ENCODE peak calls at places on chromosomes 4 and X, in nine cellular contexts. X is psoas muscle; E is DND-41; Y is effector memory CD4-positive, alpha-beta T cell; I is fibroblast of lung; D is right lobe of liver; R is left lung; L is uterus; C is cardiac muscle cell. Z is an unnamed sample.

GRCh38 chrX:152926279-152926678 is 28.4 kb downstream of the ZNF185 start:
- DNase-seq in X (no peak), E (peak; percentile 70), Y (no peak), I (peak; percentile 64), D (peak; percentile 53), R (no peak), L (peak; percentile 81), C (peak; percentile 57), Z (no peak)

GRCh38 chrX:129961180-129962083 is 21.0 kb upstream of the BCORL1 start:
- DNase-seq in X (peak; percentile 49), E (peak; percentile 69), Y (peak; percentile 51), I (no peak), D (peak; percentile 83), R (peak; percentile 92), L (no peak), C (no peak), Z (peak; percentile 58)

GRCh38 chrX:18789916-18790315 is 82.5 kb downstream of the PPEF1 start:
- DNase-seq in X (no peak), E (no peak), Y (no peak), I (no peak), D (no peak), R (no peak), L (no peak), C (no peak), Z (no peak)

GRCh38 chr4:169098054-169098896 is 88.2 kb upstream of the CBR4 start:
- DNase-seq in X (no peak), E (no peak), Y (no peak), I (no peak), D (no peak), R (no peak), L (no peak), C (peak; percentile 50), Z (no peak)

GRCh38 chr4:30402276-30402675 is 317.9 kb upstream of the PCDH7 start:
- DNase-seq in X (no peak), E (no peak), Y (no peak), I (peak; percentile 83), D (no peak), R (no peak), L (no peak), C (peak; percentile 43), Z (no peak)

GRCh38 chr4:119804404-119804803 is 175.8 kb upstream of the PDE5A start:
- DNase-seq in X (no peak), E (no peak), Y (no peak), I (no peak), D (no peak), R (no peak), L (no peak), C (no peak), Z (no peak)

GRCh38 chrX:11725631-11726442 is 32.2 kb upstream of the MSL3 start:
- DNase-seq in X (no peak), E (no peak), Y (no peak), I (no peak), D (no peak), R (no peak), L (no peak), C (no peak), Z (no peak)

GRCh38 chr4:86924805-86925204 is 10.0 kb upstream of the AFF1 start:
- DNase-seq in X (no peak), E (no peak), Y (no peak), I (peak; percentile 64), D (no peak), R (no peak), L (no peak), C (peak; percentile 83), Z (no peak)

GRCh38 chrX:72465882-72466281 is 106.8 kb downstream of the HDAC8 start:
- DNase-seq in X (no peak), E (no peak), Y (no peak), I (no peak), D (no peak), R (no peak), L (no peak), C (no peak), Z (no peak)

GRCh38 chr4:169492436-169493163 is 119.8 kb downstream of the NEK1 start:
- DNase-seq in X (no peak), E (peak; percentile 48), Y (no peak), I (peak; percentile 55), D (no peak), R (no peak), L (no peak), C (peak; percentile 56), Z (no peak)

GRCh38 chr4:138235419-138235952 is 6.7 kb downstream of the SLC7A11 start:
- DNase-seq in X (no peak), E (no peak), Y (no peak), I (peak; percentile 93), D (no peak), R (no peak), L (no peak), C (peak; percentile 83), Z (no peak)

GRCh38 chr4:186723207-186724047 is at the start of gene FAT1:
- DNase-seq in X (peak; percentile 72), E (no peak), Y (no peak), I (peak; percentile 84), D (peak; percentile 73), R (peak; percentile 86), L (peak; percentile 58), C (peak; percentile 91), Z (no peak)

GRCh38 chr4:101792056-101792575 is 1.6 kb downstream of the BANK1 start:
- DNase-seq in X (no peak), E (no peak), Y (no peak), I (no peak), D (no peak), R (no peak), L (no peak), C (no peak), Z (no peak)

GRCh38 chrX:71615954-71616353 is 2.4 kb downstream of the CXCR3 start:
- DNase-seq in X (no peak), E (no peak), Y (no peak), I (no peak), D (no peak), R (no peak), L (no peak), C (no peak), Z (no peak)

GRCh38 chr4:81351653-81352455 is 119.9 kb downstream of the RASGEF1B start:
- DNase-seq in X (peak; percentile 60), E (peak; percentile 66), Y (peak; percentile 9), I (peak; percentile 90), D (peak; percentile 58), R (peak; percentile 39), L (peak; percentile 56), C (peak; percentile 88), Z (peak; percentile 23)

GRCh38 chr4:126530996-126531585 is 1101.7 kb upstream of the INTU start:
- DNase-seq in X (no peak), E (no peak), Y (no peak), I (peak; percentile 19), D (no peak), R (no peak), L (no peak), C (peak; percentile 54), Z (no peak)

GRCh38 chr4:41427306-41427882 is 110.6 kb upstream of the LIMCH1 start:
- DNase-seq in X (no peak), E (no peak), Y (no peak), I (no peak), D (no peak), R (no peak), L (peak; percentile 25), C (no peak), Z (no peak)

GRCh38 chr4:151356510-151356909 is 31.1 kb upstream of the SH3D19 start:
- DNase-seq in X (no peak), E (no peak), Y (no peak), I (no peak), D (no peak), R (no peak), L (no peak), C (no peak), Z (no peak)

GRCh38 chr4:186846426-186846825 is 122.8 kb upstream of the FAT1 start:
- DNase-seq in X (no peak), E (no peak), Y (no peak), I (peak; percentile 21), D (no peak), R (no peak), L (no peak), C (no peak), Z (no peak)

GRCh38 chrX:70234355-70234754 is at the start of gene AWAT1:
- DNase-seq in X (no peak), E (no peak), Y (no peak), I (no peak), D (no peak), R (no peak), L (no peak), C (no peak), Z (no peak)
- H3K9me3 ChIP-seq in X (no peaks in the 10 kb centered on the region), E (no peaks in the 10 kb centered on the region), Y (no peaks in the 10 kb centered on the region), I (no peaks in the 10 kb centered on the region), D (no peaks in the 10 kb centered on the region), R (no peaks in the 10 kb centered on the region), L (no peaks in the 10 kb centered on the region), C (no peaks in the 10 kb centered on the region), Z (no peaks in the 10 kb centered on the region)

DNA sequence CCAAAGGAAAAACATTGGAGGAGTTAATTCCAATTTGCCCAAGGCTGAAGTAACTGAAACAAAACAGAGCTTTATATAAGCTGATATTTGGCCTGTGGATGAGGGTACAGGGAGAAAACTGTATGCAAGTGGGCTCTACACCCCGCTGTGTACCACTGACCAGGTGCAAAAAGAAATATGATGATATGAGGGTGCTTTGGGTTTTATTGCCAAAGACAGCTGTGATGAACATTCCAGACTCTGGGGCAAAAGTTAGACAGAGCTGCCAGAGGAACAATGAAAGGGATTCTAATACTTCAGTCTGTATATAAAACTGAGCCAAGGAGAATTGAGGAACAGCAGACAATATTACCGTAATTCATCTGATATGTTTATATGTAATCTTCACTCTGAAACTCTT is 117.4 kb downstream of the MID1 start:
- DNase-seq in X (no peak), E (no peak), Y (no peak), I (no peak), D (no peak), R (no peak), L (no peak), C (no peak), Z (no peak)
- H3K27me3 ChIP-seq in X (no peaks in the 10 kb centered on the region), E (no peaks in the 10 kb centered on the region), Y (no peaks in the 10 kb centered on the region), I (no peaks in the 10 kb centered on the region), D (no peaks in the 10 kb centered on the region), R (no peaks in the 10 kb centered on the region), L (no peaks in the 10 kb centered on the region), C (no peaks in the 10 kb centered on the region), Z (no peaks in the 10 kb centered on the region)

DNA sequence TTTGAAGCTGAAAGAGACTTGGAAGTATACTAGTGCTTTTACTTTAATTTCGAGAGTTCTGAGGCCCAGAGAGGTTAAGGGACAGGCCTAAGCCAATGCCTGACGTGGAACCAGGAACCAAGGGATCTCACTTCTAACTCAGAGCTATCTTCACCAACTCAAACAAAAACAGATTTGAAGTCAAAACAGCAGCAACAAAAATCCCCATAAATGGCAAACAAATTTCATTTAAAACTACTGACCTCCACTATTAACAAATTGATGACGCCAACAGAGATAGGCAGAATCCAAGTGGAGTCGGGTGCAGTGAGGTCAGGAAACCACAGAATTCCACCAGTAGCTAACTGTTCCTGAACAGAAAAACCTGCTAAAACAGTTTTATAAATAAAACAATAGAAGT is 5.0 kb downstream of the COX18 start:
- DNase-seq in X (no peak), E (no peak), Y (no peak), I (no peak), D (no peak), R (no peak), L (no peak), C (peak; percentile 29), Z (no peak)
- H3K9me3 ChIP-seq in X (no peaks in the 10 kb centered on the region), E (no peaks in the 10 kb centered on the region), Y (no peaks in the 10 kb centered on the region), I (no peaks in the 10 kb centered on the region), D (no peaks in the 10 kb centered on the region), R (no peaks in the 10 kb centered on the region), L (no peaks in the 10 kb centered on the region), C (no peaks in the 10 kb centered on the region), Z (no peaks in the 10 kb centered on the region)

DNA sequence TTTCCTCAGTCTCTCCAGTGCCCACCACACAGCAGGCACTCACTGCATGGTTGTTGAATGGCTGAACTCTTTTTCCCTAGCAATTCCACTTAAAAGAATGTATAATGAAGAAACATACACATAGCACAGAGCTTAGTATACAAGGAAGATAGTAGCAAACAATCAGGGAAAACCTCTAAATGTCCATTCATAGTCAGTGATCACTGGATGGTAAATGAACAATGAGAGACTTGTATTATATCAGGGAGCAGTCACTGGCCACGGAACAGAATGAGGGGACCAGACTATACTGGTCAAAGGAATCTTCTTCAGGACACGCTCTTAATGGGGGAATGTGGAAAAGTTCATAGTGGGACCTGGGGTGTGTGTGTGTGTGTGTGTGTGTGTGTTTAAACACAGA is 43.6 kb upstream of the FAM156A start:
- DNase-seq in X (no peak), E (no peak), Y (no peak), I (no peak), D (no peak), R (no peak), L (no peak), C (no peak), Z (no peak)
- H3K27me3 ChIP-seq in X (peaks cover 41% of the 10 kb centered on the region), E (no peaks in the 10 kb centered on the region), Y (no peaks in the 10 kb centered on the region), I (no peaks in the 10 kb centered on the region), D (no peaks in the 10 kb centered on the region), R (peaks cover 5% of the 10 kb centered on the region), L (no peaks in the 10 kb centered on the region), C (no peaks in the 10 kb centered on the region), Z (no peaks in the 10 kb centered on the region)